ENCODE peak calls at places on chromosomes 13 and 19, in five cellular contexts. G is type B pancreatic cell; Y is CD8-positive, alpha-beta memory T cell; M is choroid plexus epithelial cell; E is fibroblast of lung. R is an unnamed sample.

GRCh38 chr19:1400281-1401137 is 833 bp downstream of the GAMT start:
- DNase-seq in E (no peak), M (no peak), Y (no peak), G (no peak), R (peak)

GRCh38 chr19:14139944-14140343 is 3.6 kb upstream of the ASF1B start:
- DNase-seq in G (no peak), E (no peak), M (no peak), Y (no peak), R (no peak)

GRCh38 chr19:51440846-51441409 is 17.3 kb downstream of the SIGLEC8 start:
- DNase-seq in G (no peak), E (no peak), Y (peak), M (peak), R (no peak)

GRCh38 chr19:19105365-19106060 is 32.8 kb downstream of the TMEM161A start:
- DNase-seq in E (peak), Y (no peak), M (peak), G (no peak), R (no peak)

GRCh38 chr19:46131485-46132143 is 7.1 kb upstream of the IGFL3 start:
- DNase-seq in M (peak), G (no peak), Y (no peak), E (peak), R (no peak)

GRCh38 chr13:35879111-35879510 is 252.1 kb downstream of the DCLK1 start:
- DNase-seq in G (no peak), Y (no peak), M (no peak), E (no peak), R (no peak)

GRCh38 chr19:38303517-38304351 is at the start of gene C19orf33:
- DNase-seq in E (peak), Y (no peak), M (no peak), G (no peak), R (no peak)

GRCh38 chr13:35714588-35714987 is 238.1 kb upstream of the MAB21L1 start:
- DNase-seq in G (no peak), M (no peak), E (no peak), Y (no peak), R (no peak)

GRCh38 chr13:54633461-54633860 is 1604.8 kb downstream of the OLFM4 start:
- DNase-seq in G (no peak), Y (no peak), M (no peak), E (no peak), R (no peak)

GRCh38 chr13:83377486-83377885 is 504.8 kb downstream of the SLITRK1 start:
- DNase-seq in M (peak), E (no peak), G (no peak), Y (no peak), R (no peak)

GRCh38 chr19:46000497-46001246 is 5.4 kb downstream of the CCDC61 start:
- DNase-seq in M (peak), E (no peak), Y (peak), G (no peak), R (no peak)

GRCh38 chr13:112954488-112955270 is 14.3 kb upstream of the MCF2L start:
- DNase-seq in M (no peak), E (no peak), G (no peak), Y (no peak), R (no peak)

GRCh38 chr19:34808566-34808965 is 35.6 kb upstream of the ZNF599 start:
- DNase-seq in E (peak), M (peak), G (no peak), Y (no peak), R (peak)

GRCh38 chr19:34497112-34497805 is 15.7 kb downstream of the WTIP start:
- DNase-seq in M (no peak), G (no peak), E (no peak), Y (no peak), R (no peak)

GRCh38 chr13:111049791-111050538 is 65.1 kb upstream of the ARHGEF7 start:
- DNase-seq in Y (no peak), G (no peak), M (peak), E (no peak), R (peak)

GRCh38 chr19:7506385-7507328 is 9.2 kb upstream of the ZNF358 start:
- DNase-seq in G (no peak), M (peak), Y (no peak), E (peak), R (peak)

GRCh38 chr19:33110201-33110910 is 21.6 kb upstream of the WDR88 start:
- DNase-seq in M (peak), G (no peak), Y (no peak), E (peak), R (peak)

GRCh38 chr13:113827021-113827420 is 36.9 kb downstream of the GAS6 start:
- DNase-seq in E (no peak), M (no peak), Y (no peak), G (no peak), R (no peak)

R was measured in LHCN-M2.